ENCODE peak calls at places on chromosomes 13 and 19, in five cellular contexts. One of them, this sample, is unnamed.

GRCh38 chr13:109764474-109765292 is 21.7 kb downstream of the IRS2 start:
- DNase-seq in left colon: no peak
- DNase-seq in KG1: no peak
- DNase-seq in endothelial cell of umbilical vein: no peak
- DNase-seq in astrocyte of the spinal cord: peak
- DNase-seq in this sample: no peak

GRCh38 chr19:48510421-48511268 is 990 bp downstream of the LMTK3 start:
- DNase-seq in left colon: peak
- DNase-seq in endothelial cell of umbilical vein: peak
- DNase-seq in astrocyte of the spinal cord: peak
- DNase-seq in KG1: peak
- DNase-seq in this sample: peak

GRCh38 chr13:72565893-72566292 is 161.5 kb downstream of the MZT1 start:
- DNase-seq in left colon: no peak
- DNase-seq in astrocyte of the spinal cord: peak
- DNase-seq in KG1: peak
- DNase-seq in endothelial cell of umbilical vein: peak
- DNase-seq in this sample: peak

GRCh38 chr19:54188224-54188871 is 1.0 kb downstream of the MBOAT7 start:
- DNase-seq in astrocyte of the spinal cord: peak
- DNase-seq in KG1: peak
- DNase-seq in endothelial cell of umbilical vein: peak
- DNase-seq in left colon: peak
- DNase-seq in this sample: peak

GRCh38 chr13:20702530-20702929 is 969 bp upstream of the IL17D start:
- DNase-seq in KG1: no peak
- DNase-seq in left colon: no peak
- DNase-seq in astrocyte of the spinal cord: peak
- DNase-seq in endothelial cell of umbilical vein: peak
- DNase-seq in this sample: no peak

GRCh38 chr13:99059498-99060070 is 81.7 kb upstream of the DOCK9 start:
- DNase-seq in astrocyte of the spinal cord: no peak
- DNase-seq in KG1: no peak
- DNase-seq in endothelial cell of umbilical vein: no peak
- DNase-seq in left colon: no peak
- DNase-seq in this sample: no peak

GRCh38 chr13:30978981-30979956 is 46.8 kb downstream of the TEX26 start:
- DNase-seq in KG1: no peak
- DNase-seq in left colon: peak
- DNase-seq in astrocyte of the spinal cord: no peak
- DNase-seq in endothelial cell of umbilical vein: peak
- DNase-seq in this sample: peak

GRCh38 chr19:12580180-12580694 is 29.0 kb upstream of the ZNF564 start:
- DNase-seq in endothelial cell of umbilical vein: no peak
- DNase-seq in left colon: no peak
- DNase-seq in KG1: no peak
- DNase-seq in astrocyte of the spinal cord: peak
- DNase-seq in this sample: no peak

GRCh38 chr13:30983431-30983830 is 51.0 kb downstream of the TEX26 start:
- DNase-seq in KG1: no peak
- DNase-seq in astrocyte of the spinal cord: no peak
- DNase-seq in endothelial cell of umbilical vein: no peak
- DNase-seq in left colon: no peak
- DNase-seq in this sample: no peak

GRCh38 chr19:38306236-38306635 is 2.2 kb downstream of the C19orf33 start:
- DNase-seq in endothelial cell of umbilical vein: no peak
- DNase-seq in astrocyte of the spinal cord: no peak
- DNase-seq in KG1: no peak
- DNase-seq in left colon: no peak
- DNase-seq in this sample: no peak

GRCh38 chr19:39951686-39952085 is 17.3 kb upstream of the FCGBP start:
- DNase-seq in KG1: no peak
- DNase-seq in endothelial cell of umbilical vein: no peak
- DNase-seq in astrocyte of the spinal cord: peak
- DNase-seq in left colon: no peak
- DNase-seq in this sample: no peak

GRCh38 chr19:18701250-18701608 is 17.7 kb downstream of the CRTC1 start:
- DNase-seq in astrocyte of the spinal cord: no peak
- DNase-seq in left colon: no peak
- DNase-seq in endothelial cell of umbilical vein: no peak
- DNase-seq in KG1: no peak
- DNase-seq in this sample: no peak

GRCh38 chr13:29566864-29567263 is 28.6 kb downstream of the SLC7A1 start:
- DNase-seq in endothelial cell of umbilical vein: no peak
- DNase-seq in KG1: no peak
- DNase-seq in left colon: no peak
- DNase-seq in astrocyte of the spinal cord: no peak
- DNase-seq in this sample: no peak

GRCh38 chr13:60326273-60326672 is 70.7 kb upstream of the TDRD3 start:
- DNase-seq in left colon: no peak
- DNase-seq in astrocyte of the spinal cord: no peak
- DNase-seq in endothelial cell of umbilical vein: no peak
- DNase-seq in KG1: no peak
- DNase-seq in this sample: peak

GRCh38 chr19:39306075-39306474 is 9.9 kb downstream of the IFNL1 start:
- DNase-seq in endothelial cell of umbilical vein: no peak
- DNase-seq in astrocyte of the spinal cord: no peak
- DNase-seq in KG1: no peak
- DNase-seq in left colon: no peak
- DNase-seq in this sample: no peak

GRCh38 chr13:81781471-81781870 is 1440.5 kb upstream of the SPRY2 start:
- DNase-seq in left colon: no peak
- DNase-seq in endothelial cell of umbilical vein: no peak
- DNase-seq in astrocyte of the spinal cord: no peak
- DNase-seq in KG1: no peak
- DNase-seq in this sample: no peak

GRCh38 chr13:31801088-31801487 is 61.8 kb downstream of the RXFP2 start:
- DNase-seq in left colon: no peak
- DNase-seq in KG1: no peak
- DNase-seq in astrocyte of the spinal cord: no peak
- DNase-seq in endothelial cell of umbilical vein: no peak
- DNase-seq in this sample: no peak

GRCh38 chr19:45716314-45717130 is 14.2 kb downstream of the FBXO46 start:
- DNase-seq in KG1: no peak
- DNase-seq in left colon: peak
- DNase-seq in endothelial cell of umbilical vein: peak
- DNase-seq in astrocyte of the spinal cord: peak
- DNase-seq in this sample: peak

GRCh38 chr19:47542030-47542475 is 27.2 kb upstream of the NAPA start:
- DNase-seq in KG1: no peak
- DNase-seq in endothelial cell of umbilical vein: no peak
- DNase-seq in left colon: no peak
- DNase-seq in astrocyte of the spinal cord: no peak
- DNase-seq in this sample: no peak

GRCh38 chr13:110457361-110457760 is 104.2 kb downstream of the RAB20 start:
- DNase-seq in endothelial cell of umbilical vein: no peak
- DNase-seq in KG1: no peak
- DNase-seq in astrocyte of the spinal cord: no peak
- DNase-seq in left colon: no peak
- DNase-seq in this sample: no peak

GRCh38 chr13:43057653-43058317 is 34.4 kb downstream of the DNAJC15 start:
- DNase-seq in KG1: no peak
- DNase-seq in astrocyte of the spinal cord: peak
- DNase-seq in endothelial cell of umbilical vein: peak
- DNase-seq in left colon: no peak
- DNase-seq in this sample: no peak

GRCh38 chr13:95156208-95156607 is 145.0 kb downstream of the ABCC4 start:
- DNase-seq in endothelial cell of umbilical vein: peak
- DNase-seq in astrocyte of the spinal cord: peak
- DNase-seq in left colon: no peak
- DNase-seq in KG1: no peak
- DNase-seq in this sample: no peak

GRCh38 chr19:7904074-7905020 is 670 bp downstream of the MAP2K7 start:
- DNase-seq in KG1: no peak
- DNase-seq in left colon: peak
- DNase-seq in endothelial cell of umbilical vein: peak
- DNase-seq in astrocyte of the spinal cord: peak
- DNase-seq in this sample: no peak

GRCh38 chr13:113951246-113951999 is 22.5 kb downstream of the C13orf46 start:
- DNase-seq in KG1: peak
- DNase-seq in astrocyte of the spinal cord: peak
- DNase-seq in endothelial cell of umbilical vein: peak
- DNase-seq in left colon: peak
- DNase-seq in this sample: peak

GRCh38 chr19:33194884-33195710 is 967 bp downstream of the LRP3 start:
- DNase-seq in astrocyte of the spinal cord: peak
- DNase-seq in KG1: no peak
- DNase-seq in left colon: peak
- DNase-seq in endothelial cell of umbilical vein: no peak
- DNase-seq in this sample: peak